ENCODE peak calls at places on chromosome 12, in nine cellular contexts. R is colonic mucosa; W is fibroblast of mammary gland; A is kidney; E is dorsolateral prefrontal cortex; X is astrocyte of the cerebellum; I is HL-60; L is sigmoid colon; Y is CD8-positive, alpha-beta T cell. U is an unnamed sample.

GRCh38 chr12:41140117-41140516 is 48.0 kb upstream of the PDZRN4 start:
- DNase-seq in R (no peak), W (no peak), A (no peak), E (no peak), X (no peak), I (no peak), L (no peak), Y (no peak), U (no peak)

GRCh38 chr12:67034110-67034879 is 234.9 kb upstream of the CAND1 start:
- DNase-seq in R (no peak), W (no peak), A (no peak), E (no peak), X (peak), I (no peak), L (no peak), Y (no peak), U (no peak)

GRCh38 chr12:14611640-14612203 is 44.0 kb upstream of the PLBD1 start:
- DNase-seq in R (no peak), W (no peak), A (no peak), E (no peak), X (no peak), I (no peak), L (no peak), Y (no peak), U (no peak)

GRCh38 chr12:58548801-58549200 is 371.5 kb downstream of the LRIG3 start:
- DNase-seq in R (no peak), W (no peak), A (no peak), E (no peak), X (no peak), I (no peak), L (no peak), Y (no peak), U (no peak)

GRCh38 chr12:129101404-129101803 is 248.1 kb downstream of the GLT1D1 start:
- DNase-seq in R (no peak), W (no peak), A (no peak), E (no peak), X (no peak), I (no peak), L (no peak), Y (no peak), U (no peak)

GRCh38 chr12:14216405-14217294 is 148.8 kb upstream of the ATF7IP start:
- DNase-seq in R (peak), W (peak), A (no peak), E (no peak), X (no peak), I (no peak), L (no peak), Y (no peak), U (peak)

GRCh38 chr12:107847830-107848229 is 73.3 kb downstream of the ASCL4 start:
- DNase-seq in R (no peak), W (no peak), A (no peak), E (no peak), X (no peak), I (no peak), L (no peak), Y (no peak), U (no peak)

GRCh38 chr12:26636710-26637328 is 196.2 kb downstream of the ITPR2 start:
- DNase-seq in R (no peak), W (peak), A (no peak), E (no peak), X (peak), I (no peak), L (no peak), Y (no peak), U (peak)

GRCh38 chr12:52251367-52252055 is 18.5 kb downstream of the KRT7 start:
- DNase-seq in R (no peak), W (no peak), A (no peak), E (no peak), X (no peak), I (no peak), L (peak), Y (no peak), U (no peak)

GRCh38 chr12:2998789-2999264 is 39.6 kb downstream of the TEAD4 start:
- DNase-seq in R (no peak), W (peak), A (no peak), E (peak), X (peak), I (no peak), L (no peak), Y (no peak), U (peak)

GRCh38 chr12:2212971-2213869 is 160.4 kb downstream of the CACNA1C start:
- DNase-seq in R (no peak), W (no peak), A (no peak), E (peak), X (no peak), I (no peak), L (peak), Y (no peak), U (no peak)

GRCh38 chr12:56374726-56375597 is 12.3 kb upstream of the APOF start:
- DNase-seq in R (no peak), W (no peak), A (no peak), E (no peak), X (no peak), I (no peak), L (no peak), Y (no peak), U (no peak)

GRCh38 chr12:9065607-9065856 is 50.2 kb downstream of the A2M start:
- DNase-seq in R (no peak), W (no peak), A (no peak), E (no peak), X (no peak), I (no peak), L (no peak), Y (no peak), U (no peak)
- H3K4me3 ChIP-seq in R (peak), W (peak), A (peak), E (peak), X (no peak), I (no peak), L (peak), Y (no peak), U (no peak)

GRCh38 chr12:837548-837947 is 85.2 kb downstream of the WNK1 start:
- DNase-seq in R (no peak), W (no peak), A (no peak), E (no peak), X (no peak), I (no peak), L (no peak), Y (no peak), U (no peak)

GRCh38 chr12:835754-836493 is 83.5 kb downstream of the WNK1 start:
- DNase-seq in R (no peak), W (peak), A (no peak), E (no peak), X (no peak), I (peak), L (no peak), Y (no peak), U (no peak)

GRCh38 chr12:836952-837351 is 84.6 kb downstream of the WNK1 start:
- DNase-seq in R (no peak), W (no peak), A (no peak), E (no peak), X (no peak), I (no peak), L (no peak), Y (no peak), U (no peak)
- TF ChIP-seq CTCF in R (no peak), W (no peak), A (no peak), E (no peak), X (no peak), I (no peak), L (no peak), Y (no peak), U (no peak)

DNA sequence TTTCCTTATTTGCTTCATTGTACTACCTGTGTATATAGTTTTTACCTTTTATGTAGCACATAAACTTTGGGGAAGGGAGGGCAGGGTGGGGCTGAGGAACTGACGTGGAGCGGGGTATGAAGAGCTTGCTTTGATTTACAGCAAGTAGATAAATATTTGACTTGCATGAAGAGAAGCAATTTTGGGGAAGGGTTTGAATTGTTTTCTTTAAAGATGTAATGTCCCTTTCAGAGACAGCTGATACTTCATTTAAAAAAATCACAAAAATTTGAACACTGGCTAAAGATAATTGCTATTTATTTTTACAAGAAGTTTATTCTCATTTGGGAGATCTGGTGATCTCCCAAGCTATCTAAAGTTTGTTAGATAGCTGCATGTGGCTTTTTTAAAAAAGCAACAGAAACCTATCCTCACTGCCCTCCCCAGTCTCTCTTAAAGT is 4.1 kb downstream of the CDKN1B start:
- DNase-seq in R (peak), W (no peak), A (no peak), E (no peak), X (no peak), I (no peak), L (no peak), Y (no peak), U (no peak)
- H3K4me3 ChIP-seq in R (no peak), W (peak), A (no peak), E (no peak), X (peak), I (no peak), L (peak), Y (peak), U (peak)

DNA sequence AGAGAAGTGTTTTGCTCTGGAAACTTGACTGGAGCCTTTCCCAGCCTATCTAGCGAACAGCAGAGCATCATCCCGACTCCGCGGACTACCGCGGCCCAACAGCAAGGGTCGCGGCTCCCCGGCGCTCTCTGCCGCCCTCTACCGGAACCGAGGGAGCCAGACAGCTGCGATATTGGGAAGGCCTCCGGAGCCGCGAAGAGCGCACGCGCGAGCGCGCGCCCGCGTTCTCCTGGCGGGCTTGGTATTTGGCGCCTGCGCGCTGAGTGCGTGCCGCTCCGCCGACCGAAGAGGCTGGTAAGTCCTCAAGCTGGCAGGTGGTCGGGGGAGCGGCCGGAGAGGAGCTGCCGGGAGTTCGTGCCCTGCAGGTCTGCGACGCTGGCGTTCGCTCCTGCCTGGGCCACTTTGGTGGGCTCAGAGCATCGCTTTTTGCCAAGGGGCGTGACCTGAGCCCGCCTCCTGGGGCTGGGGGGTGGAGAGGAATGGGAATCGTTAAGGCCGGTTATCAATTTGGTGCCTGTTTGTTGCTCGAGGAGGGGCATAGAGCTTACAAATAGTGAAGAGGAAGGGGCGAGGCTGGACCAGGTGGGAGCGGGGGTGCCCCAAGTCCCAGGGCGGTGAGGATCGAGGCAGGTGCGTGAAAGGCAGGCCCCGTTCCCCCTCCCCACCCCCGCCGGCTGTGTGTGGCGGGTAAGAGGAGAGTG is at the start of gene TMEM106C:
- DNase-seq in R (peak), W (peak), A (peak), E (peak), X (peak), I (peak), L (peak), Y (peak), U (peak)
- TF ChIP-seq CTCF in R (peak), W (peak), A (peak), E (peak), X (peak), I (peak), L (peak), Y (peak), U (peak)

GRCh38 chr12:120981407-120981921 is 3.1 kb downstream of the HNF1A start:
- DNase-seq in R (peak), W (no peak), A (no peak), E (no peak), X (no peak), I (no peak), L (no peak), Y (no peak), U (no peak)

GRCh38 chr12:120980800-120981368 is 2.5 kb downstream of the HNF1A start:
- DNase-seq in R (peak), W (no peak), A (peak), E (no peak), X (no peak), I (no peak), L (no peak), Y (no peak), U (no peak)

GRCh38 chr12:120983759-120984158 is 5.4 kb downstream of the HNF1A start:
- DNase-seq in R (no peak), W (no peak), A (no peak), E (no peak), X (no peak), I (no peak), L (no peak), Y (no peak), U (no peak)

GRCh38 chr12:120984351-120984898 is 6.1 kb downstream of the HNF1A start:
- DNase-seq in R (peak), W (no peak), A (no peak), E (no peak), X (no peak), I (no peak), L (no peak), Y (no peak), U (no peak)

GRCh38 chr12:120982659-120983058 is 4.3 kb downstream of the HNF1A start:
- DNase-seq in R (no peak), W (no peak), A (no peak), E (no peak), X (no peak), I (no peak), L (no peak), Y (no peak), U (no peak)
- H3K4me3 ChIP-seq in R (no peak), W (no peak), A (peak), E (no peak), X (no peak), I (no peak), L (no peak), Y (no peak), U (no peak)

DNA sequence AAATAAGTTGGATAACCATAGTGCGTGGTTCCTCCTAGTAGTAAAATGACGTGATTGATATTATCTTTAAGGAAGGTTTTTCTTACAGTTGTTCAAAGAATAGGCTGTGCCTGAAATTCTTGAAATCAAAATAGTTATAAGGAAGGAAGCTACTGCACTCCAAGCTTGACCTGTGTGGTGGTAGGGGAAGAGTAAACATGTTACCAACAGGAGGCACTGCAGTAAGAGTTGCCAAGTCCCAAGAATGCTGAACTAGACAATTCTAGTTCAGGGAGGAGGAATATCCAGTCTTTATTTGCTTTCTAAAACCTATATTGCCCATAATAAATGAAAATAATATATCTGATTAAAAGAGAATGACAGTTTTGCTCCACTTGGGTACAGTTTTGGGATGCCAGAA is 764.5 kb downstream of the TMTC2 start:
- DNase-seq in R (no peak), W (no peak), A (no peak), E (no peak), X (no peak), I (no peak), L (no peak), Y (no peak), U (no peak)
- TF ChIP-seq CTCF in R (no peak), W (no peak), A (no peak), E (no peak), X (no peak), I (no peak), L (no peak), Y (no peak), U (no peak)

U was measured in AG10803.